ENCODE peak calls at places on chromosome 19, in ten cellular contexts. R is left ventricle myocardium inferior, X is AG09309, O is pancreas, K is GM10248, F is HCT116, I is epithelial cell of esophagus, E is GM12865, Y is nephron progenitor cell, G is transverse colon. U is an unnamed sample.

GRCh38 chr19:35905178-35905727 is 2.8 kb downstream of the TYROBP start:
- DNase-seq in R (no peak), K (no peak), I (no peak), X (no peak), E (no peak), Y (no peak), F (no peak), O (no peak), G (no peak), U (no peak)

GRCh38 chr19:14916848-14917247 is 24.4 kb upstream of the OR7C2 start:
- DNase-seq in G (no peak), X (no peak), K (no peak), E (peak), R (no peak), I (no peak), O (no peak), F (no peak), Y (no peak), U (no peak)

GRCh38 chr19:8144273-8144672 is 5.1 kb downstream of the FBN3 start:
- DNase-seq in G (no peak), Y (no peak), O (no peak), R (no peak), K (no peak), X (no peak), I (no peak), E (no peak), F (no peak), U (no peak)

GRCh38 chr19:15331419-15332310 is 674 bp downstream of the BRD4 start:
- DNase-seq in E (peak), O (peak), I (peak), G (peak), R (peak), Y (peak), K (peak), X (no peak), F (no peak), U (peak)

GRCh38 chr19:46841458-46842083 is 9.1 kb downstream of the AP2S1 start:
- DNase-seq in E (no peak), Y (no peak), G (peak), F (no peak), R (peak), X (no peak), K (no peak), I (peak), O (no peak), U (no peak)

GRCh38 chr19:33221641-33222040 is 4.0 kb downstream of the SLC7A10 start:
- DNase-seq in Y (no peak), R (no peak), F (no peak), O (no peak), X (no peak), I (no peak), E (no peak), G (no peak), K (no peak), U (no peak)

GRCh38 chr19:1567848-1568227 is 287 bp downstream of the MEX3D start:
- DNase-seq in Y (no peak), F (no peak), G (no peak), I (no peak), K (no peak), O (no peak), E (no peak), R (no peak), X (no peak), U (no peak)

GRCh38 chr19:37991841-37992248 is 84.8 kb downstream of the SIPA1L3 start:
- DNase-seq in E (no peak), K (no peak), Y (no peak), I (peak), R (no peak), X (no peak), O (no peak), G (no peak), F (no peak), U (no peak)

GRCh38 chr19:30688696-30689095 is 316.5 kb downstream of the ZNF536 start:
- DNase-seq in G (no peak), I (no peak), K (no peak), Y (no peak), O (no peak), R (no peak), X (no peak), F (no peak), E (no peak), U (no peak)

GRCh38 chr19:3644351-3645066 is 17.9 kb upstream of the CACTIN start:
- DNase-seq in K (no peak), X (no peak), I (no peak), R (no peak), E (no peak), G (no peak), O (no peak), F (no peak), Y (no peak), U (no peak)

GRCh38 chr19:41994521-41994971 is 516 bp upstream of the ATP1A3 start:
- DNase-seq in Y (no peak), O (no peak), K (no peak), R (no peak), X (no peak), G (no peak), E (no peak), I (no peak), F (no peak), U (no peak)

GRCh38 chr19:33282036-33282686 is 20.2 kb downstream of the CEBPA start:
- DNase-seq in X (no peak), F (no peak), I (no peak), G (no peak), R (no peak), K (no peak), Y (no peak), O (no peak), E (no peak), U (no peak)

GRCh38 chr19:17321655-17322489 is 12.5 kb downstream of the DDA1 start:
- DNase-seq in I (no peak), Y (no peak), O (no peak), F (no peak), X (no peak), E (no peak), R (no peak), K (no peak), G (no peak), U (no peak)

GRCh38 chr19:51016798-51017683 is 2.5 kb downstream of the KLK10 start:
- DNase-seq in G (peak), R (no peak), E (peak), I (peak), X (no peak), Y (peak), O (peak), F (peak), K (peak), U (no peak)

GRCh38 chr19:43525836-43526771 is 897 bp downstream of the ETHE1 start:
- DNase-seq in O (no peak), F (no peak), E (peak), R (peak), Y (peak), K (no peak), I (peak), G (peak), X (no peak), U (no peak)

GRCh38 chr19:47723573-47723923 is 10.3 kb downstream of the EHD2 start:
- DNase-seq in O (peak), I (peak), R (peak), Y (no peak), E (no peak), G (peak), F (no peak), X (peak), K (no peak), U (no peak)

GRCh38 chr19:44799627-44800257 is 9.2 kb upstream of the BCAM start:
- DNase-seq in F (no peak), G (no peak), I (no peak), E (no peak), R (no peak), Y (no peak), O (no peak), X (no peak), K (no peak), U (no peak)

GRCh38 chr19:12668937-12669271 is 2.3 kb downstream of the WDR83 start:
- DNase-seq in E (peak), X (no peak), Y (peak), F (no peak), R (peak), K (no peak), I (peak), O (peak), G (peak), U (peak)

GRCh38 chr19:3079578-3079977 is 14.6 kb upstream of the GNA11 start:
- DNase-seq in Y (no peak), G (no peak), X (no peak), O (no peak), E (no peak), F (no peak), R (no peak), I (no peak), K (no peak), U (no peak)

GRCh38 chr19:35533201-35533821 is at the start of gene GAPDHS:
- DNase-seq in I (no peak), K (no peak), O (no peak), G (no peak), X (no peak), F (no peak), R (no peak), E (no peak), Y (no peak), U (no peak)

GRCh38 chr19:5955638-5955935 is 22.4 kb downstream of the RANBP3 start:
- DNase-seq in X (peak), F (no peak), K (no peak), O (no peak), R (no peak), Y (no peak), E (no peak), G (no peak), I (no peak), U (no peak)

GRCh38 chr19:58562126-58563033 is 4.0 kb upstream of the UBE2M start:
- DNase-seq in R (peak), K (no peak), O (no peak), X (no peak), Y (no peak), I (peak), F (no peak), G (no peak), E (peak), U (no peak)

GRCh38 chr19:12778020-12778904 is 2.9 kb upstream of the HOOK2 start:
- DNase-seq in K (peak), O (peak), F (no peak), I (peak), E (peak), R (peak), Y (peak), G (peak), X (no peak), U (no peak)

GRCh38 chr19:1512671-1513491 is at the start of gene ADAMTSL5:
- DNase-seq in K (peak), F (no peak), G (peak), Y (peak), E (peak), I (peak), O (no peak), X (no peak), R (peak), U (no peak)

GRCh38 chr19:48683349-48683748 is 10.5 kb upstream of the NTN5 start:
- DNase-seq in Y (no peak), F (no peak), G (no peak), R (peak), O (no peak), I (peak), E (no peak), X (no peak), K (no peak), U (no peak)

GRCh38 chr19:29810504-29810871 is 1.3 kb upstream of the CCNE1 start:
- DNase-seq in X (no peak), Y (no peak), R (no peak), K (no peak), I (peak), E (peak), G (peak), F (no peak), O (no peak), U (no peak)

GRCh38 chr19:58392945-58393724 is 2.3 kb upstream of the RNF225 start:
- DNase-seq in E (no peak), G (no peak), F (no peak), X (no peak), R (no peak), I (no peak), O (no peak), K (no peak), Y (no peak), U (no peak)

GRCh38 chr19:15589760-15590451 is 25.1 kb upstream of the CYP4F8 start:
- DNase-seq in I (no peak), E (no peak), G (no peak), F (no peak), R (no peak), O (no peak), X (no peak), K (no peak), Y (no peak), U (no peak)

GRCh38 chr19:10508036-10508435 is 4.9 kb upstream of the KEAP1 start:
- DNase-seq in X (no peak), K (no peak), R (no peak), G (no peak), O (no peak), E (no peak), Y (no peak), I (no peak), F (no peak), U (no peak)
- TF ChIP-seq CTCF in X (no peak), K (no peak), R (no peak), G (no peak), O (no peak), E (no peak), Y (no peak), I (no peak), F (no peak), U (no peak)

DNA sequence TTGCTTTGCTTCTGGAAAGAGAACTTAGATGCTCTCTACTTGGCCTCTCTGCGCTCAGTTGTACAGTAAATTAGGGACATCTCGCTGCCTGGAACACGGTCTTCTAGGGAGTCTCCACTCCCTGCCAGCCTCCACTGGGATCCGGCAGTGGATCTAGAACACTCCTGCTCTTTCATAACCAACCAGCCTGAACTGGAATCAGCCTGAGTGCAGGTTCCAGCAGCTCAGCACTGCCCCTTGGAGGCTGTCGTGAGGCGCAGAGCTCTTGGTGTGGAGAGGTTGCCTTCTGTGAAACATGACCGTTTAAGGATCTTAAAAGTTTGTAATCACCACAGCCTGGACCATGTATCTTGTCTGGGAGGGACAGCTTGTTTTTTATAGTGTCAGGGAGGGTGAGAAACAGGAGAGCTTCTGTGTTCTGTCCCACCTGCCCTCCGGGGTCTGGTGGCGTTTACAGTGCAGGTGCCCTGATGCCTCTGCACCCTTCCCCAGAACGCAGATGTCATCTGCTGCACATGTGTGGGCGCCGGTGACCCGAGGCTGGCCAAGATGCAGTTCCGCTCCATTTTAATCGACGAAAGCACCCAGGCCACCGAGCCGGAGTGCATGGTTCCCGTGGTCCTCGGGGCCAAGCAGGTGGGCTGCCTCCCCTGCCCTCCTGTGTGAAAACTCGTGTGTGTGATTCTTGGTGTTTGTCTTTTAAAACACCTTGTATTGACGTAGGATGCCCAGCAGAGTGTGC is 24.8 kb downstream of the UPF1 start:
- DNase-seq in G (no peak), K (no peak), O (no peak), R (no peak), F (no peak), X (no peak), Y (no peak), I (peak), E (no peak), U (no peak)
- TF ChIP-seq CTCF in G (no peak), K (peak), O (no peak), R (no peak), F (peak), X (peak), Y (peak), I (peak), E (peak), U (no peak)

DNA sequence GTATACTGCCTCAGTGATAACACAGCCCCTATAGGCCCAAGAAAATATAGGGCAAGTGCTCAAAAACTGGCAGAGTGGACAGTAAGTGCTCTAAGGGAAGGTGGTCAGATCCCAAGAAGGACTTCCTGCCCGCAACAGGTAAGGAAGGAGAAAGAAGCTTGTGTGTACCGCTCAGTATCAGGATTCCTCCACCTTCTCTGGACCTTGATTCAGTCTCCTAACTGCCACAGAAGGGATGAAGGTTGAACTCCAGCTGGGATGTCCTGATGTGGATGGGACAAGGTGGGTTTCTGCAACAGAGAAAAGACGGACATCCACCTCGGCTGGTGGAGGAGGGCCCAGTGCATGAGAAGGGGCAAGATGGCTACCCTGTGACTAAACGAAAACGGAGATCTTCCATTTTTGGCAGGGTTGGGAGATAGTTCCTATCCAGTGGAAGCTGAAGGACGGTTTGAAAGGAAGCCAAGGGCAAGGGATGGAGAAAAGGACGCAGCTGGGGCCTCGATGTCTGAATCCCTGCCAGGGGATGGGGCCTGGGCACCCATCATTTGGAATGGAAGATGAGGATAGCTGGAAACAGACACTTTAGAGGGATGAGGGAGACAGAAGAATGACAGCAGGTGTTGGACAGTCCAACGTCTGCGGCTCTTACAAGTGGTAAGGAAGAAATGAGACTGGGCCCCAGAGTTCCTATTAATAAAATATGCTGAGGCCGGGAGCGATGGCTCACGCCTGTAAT is 1.3 kb upstream of the ATF5 start:
- DNase-seq in I (no peak), Y (no peak), F (no peak), K (no peak), R (no peak), G (no peak), X (no peak), O (no peak), E (no peak), U (no peak)
- TF ChIP-seq CTCF in I (no peak), Y (no peak), F (no peak), K (no peak), R (no peak), G (no peak), X (no peak), O (no peak), E (no peak), U (no peak)

DNA sequence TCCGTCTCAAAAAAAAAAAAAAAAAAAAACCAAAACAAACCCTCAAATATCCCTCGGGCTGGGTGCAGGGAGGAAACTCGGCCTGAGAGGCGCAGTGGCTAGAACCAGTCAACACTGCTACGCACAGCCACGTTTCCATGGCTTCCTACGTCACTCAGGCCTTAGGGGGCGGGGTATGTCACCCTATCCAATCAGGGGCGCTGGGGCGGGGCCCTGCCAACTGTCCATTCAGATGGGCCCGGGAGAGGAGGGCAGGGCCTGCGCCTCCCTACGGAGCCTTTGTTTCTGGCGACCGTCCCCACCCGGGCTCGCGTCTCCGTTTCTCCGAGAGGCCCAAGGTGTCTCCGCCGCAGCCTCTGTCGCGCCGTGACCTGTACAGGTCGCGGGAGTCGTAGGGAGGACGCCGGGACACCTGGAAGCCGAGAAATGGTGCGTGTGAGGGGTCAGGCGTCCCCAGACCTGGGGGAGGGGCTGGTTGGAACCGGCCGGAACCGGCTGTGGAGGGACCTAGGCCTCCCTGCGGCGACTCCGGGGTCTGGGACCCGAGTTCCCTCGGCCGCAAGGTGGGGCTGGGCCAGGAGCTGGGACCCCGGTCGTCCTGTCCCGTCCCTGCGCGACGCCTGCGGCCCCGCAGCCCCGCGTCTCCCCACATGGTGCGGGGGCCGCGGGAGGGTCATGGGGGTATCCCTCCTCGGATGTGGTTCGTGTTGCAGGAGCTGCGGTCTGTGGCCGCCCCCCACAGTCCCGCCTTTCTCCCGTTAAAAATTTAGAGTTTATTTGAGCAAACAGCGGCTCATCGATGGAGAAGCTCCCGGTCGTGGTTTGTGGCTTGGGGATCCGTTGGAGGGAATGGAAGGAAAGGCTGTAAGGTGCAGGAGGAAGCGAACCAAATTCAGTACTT is at the start of gene ZNF627:
- DNase-seq in X (peak), Y (peak), O (peak), E (peak), G (peak), K (peak), F (peak), R (peak), I (peak), U (peak)
- TF ChIP-seq CTCF in X (peak), Y (no peak), O (no peak), E (peak), G (peak), K (no peak), F (no peak), R (peak), I (peak), U (no peak)

DNA sequence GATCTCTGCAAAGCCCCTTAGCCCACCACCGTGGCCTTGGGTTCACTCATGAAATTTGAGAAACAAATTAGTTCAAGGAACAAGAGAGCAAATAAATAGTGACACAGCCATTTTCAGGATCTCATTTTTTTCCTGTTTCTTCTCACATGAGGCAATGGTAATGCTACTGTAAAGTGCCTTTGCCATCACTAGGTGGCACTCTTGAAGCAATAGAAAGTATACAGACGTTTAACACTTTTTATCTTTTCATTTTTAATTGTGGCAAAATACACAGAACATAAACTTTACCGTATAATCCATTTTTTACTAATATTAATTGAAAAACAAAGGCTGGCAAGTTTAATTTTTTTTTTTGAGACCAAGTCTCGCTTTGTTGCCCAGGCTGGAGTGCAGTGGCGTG is 76.9 kb upstream of the ZNF835 start:
- DNase-seq in I (no peak), F (no peak), R (no peak), O (no peak), X (no peak), E (no peak), Y (no peak), K (no peak), G (no peak), U (no peak)
- TF ChIP-seq CTCF in I (no peak), F (peak), R (peak), O (peak), X (no peak), E (no peak), Y (no peak), K (no peak), G (peak), U (no peak)

DNA sequence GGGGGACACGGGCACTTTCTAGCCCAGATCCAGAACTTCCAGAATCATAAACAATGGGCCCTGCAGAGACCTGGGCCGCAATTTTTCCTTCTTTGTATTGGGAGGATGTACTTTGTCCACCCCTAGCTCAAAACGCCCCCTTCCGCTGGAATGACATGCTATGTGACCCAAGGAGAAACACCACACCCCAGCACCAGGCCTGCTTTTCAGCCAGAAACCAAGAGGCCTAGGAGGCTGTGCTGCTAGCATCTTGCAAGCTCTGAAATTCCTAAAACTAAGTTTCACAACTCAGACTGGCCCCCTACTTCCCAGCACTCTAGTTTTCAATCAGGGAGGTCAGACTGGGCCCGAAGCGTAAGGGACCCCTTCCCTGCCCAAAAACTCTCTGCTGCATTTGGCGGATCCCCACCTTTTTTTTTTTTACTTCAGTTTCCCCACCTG is 538 bp downstream of the LSM4 start:
- DNase-seq in I (peak), E (peak), F (no peak), O (no peak), G (peak), Y (peak), R (peak), X (no peak), K (no peak), U (no peak)
- TF ChIP-seq CTCF in I (peak), E (peak), F (no peak), O (no peak), G (no peak), Y (no peak), R (no peak), X (peak), K (peak), U (no peak)